ENCODE peak calls at places on chromosomes 16 and 17, in four cellular contexts. L is left lung; Y is GM23338; R is CD8-positive, alpha-beta T cell. Z is an unnamed sample.
A peak's percentile ranks its signal among the peaks of the same experiment; 100 is the strongest.

GRCh38 chr16:86739808-86740207 is 161.5 kb downstream of the FOXL1 start:
- DNase-seq in L (no peak), Y (no peak), R (no peak), Z (no peak)

GRCh38 chr16:50835358-50836060 is 93.6 kb downstream of the CYLD start:
- DNase-seq in L (no peak), Y (no peak), R (no peak), Z (no peak)

GRCh38 chr17:67602974-67603373 is 114.8 kb upstream of the NOL11 start:
- DNase-seq in L (no peak), Y (peak; percentile 87), R (peak; percentile 23), Z (no peak)

GRCh38 chr17:79991924-79992656 is 43.6 kb downstream of the TBC1D16 start:
- DNase-seq in L (no peak), Y (peak; percentile 34), R (no peak), Z (no peak)

GRCh38 chr16:87384162-87384999 is 805 bp upstream of the FBXO31 start:
- DNase-seq in L (peak; percentile 54), Y (peak; percentile 79), R (no peak), Z (no peak)

GRCh38 chr16:28845173-28846079 is 722 bp downstream of the TUFM start:
- DNase-seq in L (no peak), Y (peak; percentile 61), R (no peak), Z (peak; percentile 64)

GRCh38 chr17:36934759-36935630 is 2.3 kb upstream of the LHX1 start:
- DNase-seq in L (no peak), Y (peak; percentile 85), R (no peak), Z (no peak)

GRCh38 chr17:15334266-15334665 is 7.1 kb downstream of the TEKT3 start:
- DNase-seq in L (no peak), Y (no peak), R (no peak), Z (no peak)

GRCh38 chr16:12459401-12459791 is 344.3 kb downstream of the CPPED1 start:
- DNase-seq in L (peak; percentile 80), Y (no peak), R (no peak), Z (peak; percentile 87)

GRCh38 chr17:48646183-48647102 is 20.3 kb upstream of the HOXB9 start:
- DNase-seq in L (no peak), Y (peak; percentile 68), R (no peak), Z (no peak)

GRCh38 chr17:50423553-50424159 is 2.4 kb upstream of the ACSF2 start:
- DNase-seq in L (peak; percentile 64), Y (peak; percentile 32), R (no peak), Z (peak; percentile 28)

GRCh38 chr16:80369559-80369958 is 171.2 kb upstream of the DYNLRB2 start:
- DNase-seq in L (no peak), Y (peak; percentile 70), R (no peak), Z (no peak)

GRCh38 chr16:67541391-67542263 is 13.0 kb downstream of the RIPOR1 start:
- DNase-seq in L (no peak), Y (no peak), R (no peak), Z (no peak)

GRCh38 chr16:59707441-59707840 is 973.3 kb upstream of the GOT2 start:
- DNase-seq in L (no peak), Y (no peak), R (no peak), Z (no peak)

GRCh38 chr17:10471853-10472252 is 2.5 kb upstream of the MYH4 start:
- DNase-seq in L (no peak), Y (no peak), R (no peak), Z (no peak)

GRCh38 chr17:21425736-21426135 is 49.6 kb downstream of the KCNJ12 start:
- DNase-seq in L (no peak), Y (no peak), R (no peak), Z (no peak)

GRCh38 chr17:44830359-44831269 is 527 bp upstream of the GJC1 start:
- DNase-seq in L (no peak), Y (peak; percentile 92), R (no peak), Z (no peak)

GRCh38 chr16:11051430-11052079 is 107.2 kb downstream of the CLEC16A start:
- DNase-seq in L (no peak), Y (no peak), R (no peak), Z (no peak)

GRCh38 chr16:11052080-11052808 is 107.9 kb downstream of the CLEC16A start:
- DNase-seq in L (no peak), Y (no peak), R (no peak), Z (peak; percentile 85)

GRCh38 chr16:11050954-11051353 is 106.6 kb downstream of the CLEC16A start:
- DNase-seq in L (no peak), Y (peak; percentile 10), R (no peak), Z (no peak)

GRCh38 chr16:11049396-11050059 is 105.2 kb downstream of the CLEC16A start:
- DNase-seq in L (no peak), Y (peak; percentile 69), R (no peak), Z (no peak)

GRCh38 chr16:11050536-11050935 is 106.2 kb downstream of the CLEC16A start:
- DNase-seq in L (no peak), Y (no peak), R (no peak), Z (no peak)
- TF ChIP-seq CTCF in L (no peak), Y (peak; percentile 13), R (no peak), Z (no peak)

DNA sequence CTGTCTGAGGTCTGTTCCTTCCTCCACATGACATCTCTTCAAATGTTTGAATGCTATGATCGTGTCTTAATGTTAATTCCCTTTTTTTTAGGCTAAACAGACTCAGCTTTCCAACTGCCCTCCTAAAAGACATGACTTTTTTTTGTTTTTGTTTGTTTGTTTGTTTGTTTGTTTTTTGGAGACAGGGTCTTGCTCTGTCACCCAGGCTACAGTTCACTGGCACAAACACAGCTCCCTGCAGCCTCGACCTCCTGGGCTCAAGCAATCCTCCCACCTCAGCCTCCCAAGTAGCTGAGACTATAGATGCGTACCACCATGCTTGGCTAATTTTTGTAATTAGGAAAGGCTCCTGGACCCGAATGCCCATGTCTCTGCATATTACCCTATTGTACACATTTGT is 176.5 kb downstream of the ABCA8 start:
- DNase-seq in L (no peak), Y (no peak), R (no peak), Z (no peak)
- H3K27ac ChIP-seq in L (no peak overlapping the region), Y (no peak overlapping the region), R (no peak overlapping the region), Z (no peak overlapping the region)

GRCh38 chr17:14296511-14296910 is 4.4 kb upstream of the HS3ST3B1 start:
- DNase-seq in L (no peak), Y (peak; percentile 27), R (no peak), Z (no peak)
- H3K27me3 ChIP-seq in L (peaks cover 50% of the 10 kb centered on the region), Y (peaks cover 74% of the 10 kb centered on the region), R (peaks cover 23% of the 10 kb centered on the region), Z (no peaks in the 10 kb centered on the region)

GRCh38 chr16:17556276-17557052 is 85.7 kb upstream of the XYLT1 start:
- DNase-seq in L (no peak), Y (peak; percentile 77), R (no peak), Z (no peak)
- TF ChIP-seq CTCF in L (peak; percentile 52), Y (peak; percentile 81), R (no peak), Z (peak; percentile 41)

DNA sequence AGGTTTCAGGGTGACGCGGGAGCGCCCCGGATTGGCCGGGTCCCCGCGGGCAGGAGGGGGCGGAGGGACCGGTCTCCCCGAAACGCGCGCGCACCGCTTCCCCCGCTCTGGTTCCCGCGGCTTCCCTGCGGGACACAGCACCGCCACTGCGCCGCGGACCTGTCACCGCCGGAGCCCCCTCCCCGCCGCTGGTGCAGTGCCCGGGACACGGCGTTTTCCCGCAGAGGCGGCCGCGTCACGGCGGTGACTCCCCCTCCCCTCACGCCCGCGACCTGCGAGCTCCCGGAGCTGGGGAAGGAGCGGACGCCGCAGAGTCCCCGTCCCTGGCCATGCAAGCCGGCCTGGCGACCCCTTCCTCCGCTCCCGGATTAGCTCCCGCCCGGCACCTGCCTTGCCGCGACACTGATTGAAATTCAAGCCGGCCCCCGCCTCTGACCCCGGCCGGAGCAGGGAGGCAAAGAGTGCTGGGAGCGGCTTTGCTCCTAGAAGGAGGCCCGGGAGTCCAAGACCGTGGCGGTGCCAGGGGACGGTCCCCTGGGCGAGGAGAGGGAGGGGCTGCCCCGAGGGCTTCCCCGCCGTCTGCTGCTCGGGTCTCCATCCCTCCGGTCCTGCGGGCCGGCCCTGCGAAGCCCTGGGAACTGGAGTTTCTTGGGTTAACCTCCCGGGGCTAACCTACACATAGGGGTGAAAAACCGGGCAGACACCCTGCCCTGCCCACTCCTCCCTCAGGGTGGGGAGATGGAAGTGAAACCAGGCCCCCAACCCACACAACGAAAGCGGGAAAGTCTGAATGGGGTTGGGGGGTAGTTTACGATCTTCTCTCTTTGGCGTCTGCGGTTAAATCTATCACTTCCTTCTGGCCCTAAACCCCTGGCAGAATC is 997 bp downstream of the RHBDL3 start:
- DNase-seq in L (no peak), Y (peak; percentile 81), R (no peak), Z (no peak)
- H3K27ac ChIP-seq in L (no peak overlapping the region), Y (no peak overlapping the region), R (no peak overlapping the region), Z (no peak overlapping the region)

DNA sequence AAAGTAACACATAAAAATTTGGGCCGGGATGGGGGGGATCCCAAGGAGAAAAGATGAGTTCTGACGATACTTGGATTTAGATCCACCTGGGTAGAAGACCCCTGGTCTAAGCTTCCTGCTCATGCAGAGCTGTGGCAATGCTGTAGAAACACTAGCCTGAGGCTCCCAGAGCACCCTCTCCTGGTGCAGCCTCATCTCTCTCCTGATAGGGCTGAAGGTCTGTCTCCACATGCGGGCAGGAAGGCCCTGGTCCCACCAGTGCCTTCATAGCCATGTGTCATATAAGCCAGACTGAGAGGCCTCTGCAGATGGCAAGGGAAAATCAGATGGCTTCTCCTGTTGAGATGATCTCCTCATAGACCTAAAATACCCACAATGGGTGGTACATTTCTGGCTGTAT is 518.0 kb upstream of the ZFHX3 start:
- DNase-seq in L (no peak), Y (no peak), R (no peak), Z (no peak)
- H3K27me3 ChIP-seq in L (no peaks in the 10 kb centered on the region), Y (no peaks in the 10 kb centered on the region), R (no peaks in the 10 kb centered on the region), Z (peaks cover 5% of the 10 kb centered on the region)

GRCh38 chr16:23509763-23510153 is 536 bp downstream of the GGA2 start:
- DNase-seq in L (no peak), Y (peak; percentile 50), R (no peak), Z (no peak)

GRCh38 chr16:23511731-23512130 is 1.4 kb upstream of the GGA2 start:
- DNase-seq in L (no peak), Y (no peak), R (no peak), Z (no peak)

GRCh38 chr16:23508589-23509440 is 1.5 kb downstream of the GGA2 start:
- DNase-seq in L (no peak), Y (peak; percentile 69), R (no peak), Z (peak; percentile 52)

GRCh38 chr16:23509441-23509754 is 896 bp downstream of the GGA2 start:
- DNase-seq in L (no peak), Y (no peak), R (no peak), Z (no peak)

DNA sequence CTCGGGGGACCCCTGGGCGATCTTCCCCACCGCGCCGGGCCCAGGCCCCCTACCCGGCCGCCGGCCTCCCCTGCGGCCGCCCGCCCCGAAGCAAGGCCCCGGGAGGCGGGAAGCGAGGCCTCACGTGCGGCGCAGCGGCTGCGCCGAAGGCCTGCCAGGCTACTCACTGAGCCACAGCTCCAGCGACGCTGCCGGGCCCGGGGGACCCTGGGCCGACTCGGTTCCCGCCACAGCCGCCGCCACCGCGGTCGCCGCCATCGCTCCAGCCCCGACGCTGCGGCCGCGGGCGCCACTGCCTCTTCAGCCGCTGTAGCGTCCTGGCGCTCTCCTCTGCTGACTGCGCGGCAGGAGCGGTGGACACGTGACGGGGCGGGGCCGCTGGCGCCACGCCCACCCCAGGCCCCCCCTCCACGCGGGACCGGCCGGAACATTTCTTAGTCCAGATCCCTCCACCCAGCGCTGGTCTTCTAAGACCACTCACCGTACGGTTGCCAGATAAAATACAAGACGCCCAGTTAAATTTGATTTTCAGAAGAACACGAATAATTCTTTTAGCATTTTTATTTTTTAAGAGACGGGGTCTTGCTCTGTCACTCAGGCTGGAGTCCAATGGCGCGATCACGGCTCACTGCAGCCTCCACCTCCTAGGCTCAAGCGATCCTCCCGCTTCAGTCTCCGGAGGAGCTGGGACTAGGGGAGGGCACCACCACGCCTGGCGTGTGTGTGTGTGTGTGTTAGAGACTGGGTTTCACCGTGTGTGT is at the start of gene GGA2:
- DNase-seq in L (peak; percentile 87), Y (peak; percentile 77), R (peak; percentile 56), Z (peak; percentile 67)
- TF ChIP-seq CTCF in L (no peak), Y (no peak), R (no peak), Z (no peak)

Z was measured in HL-60.